ENCODE peak calls at places on chromosomes 12 and 14, in four cellular contexts. X is GM12878, E is K562, H is endothelial cell of umbilical vein. F is an unnamed sample.

GRCh38 chr12:57119694-57120093 is 8.5 kb upstream of the STAT6 start:
- DNase-seq in E (no peak), H (no peak), X (no peak), F (no peak)

GRCh38 chr14:42222924-42223471 is 616.3 kb downstream of the LRFN5 start:
- DNase-seq in X (peak; percentile 67), E (no peak), H (no peak), F (peak; percentile 83)

GRCh38 chr12:50840809-50841487 is 1.8 kb upstream of the TMPRSS12 start:
- DNase-seq in H (no peak), X (no peak), E (no peak), F (no peak)

GRCh38 chr14:33802737-33803136 is 148.1 kb downstream of the EGLN3 start:
- DNase-seq in H (no peak), X (no peak), E (no peak), F (no peak)

GRCh38 chr14:69828372-69828771 is 31.3 kb upstream of the SLC10A1 start:
- DNase-seq in H (no peak), E (no peak), X (no peak), F (no peak)

GRCh38 chr12:88658009-88658408 is 77.7 kb upstream of the KITLG start:
- DNase-seq in E (no peak), H (no peak), X (no peak), F (no peak)

GRCh38 chr14:40365305-40365704 is 933.1 kb upstream of the FBXO33 start:
- DNase-seq in X (no peak), E (no peak), H (no peak), F (no peak)

GRCh38 chr12:104524433-104524832 is 67.7 kb downstream of the CHST11 start:
- DNase-seq in H (no peak), E (no peak), X (no peak), F (no peak)

GRCh38 chr12:5780536-5780935 is 164.5 kb downstream of the ANO2 start:
- DNase-seq in H (peak; percentile 42), X (no peak), E (no peak), F (no peak)

GRCh38 chr12:115870021-115870420 is 407.5 kb downstream of the MED13L start:
- DNase-seq in X (no peak), E (no peak), H (no peak), F (no peak)

GRCh38 chr12:115869604-115870003 is 407.9 kb downstream of the MED13L start:
- DNase-seq in H (no peak), X (no peak), E (no peak), F (no peak)

GRCh38 chr12:115867854-115868253 is 409.6 kb downstream of the MED13L start:
- DNase-seq in X (no peak), H (no peak), E (no peak), F (no peak)

GRCh38 chr12:115868624-115869023 is 408.9 kb downstream of the MED13L start:
- DNase-seq in H (no peak), E (no peak), X (no peak), F (no peak)

DNA sequence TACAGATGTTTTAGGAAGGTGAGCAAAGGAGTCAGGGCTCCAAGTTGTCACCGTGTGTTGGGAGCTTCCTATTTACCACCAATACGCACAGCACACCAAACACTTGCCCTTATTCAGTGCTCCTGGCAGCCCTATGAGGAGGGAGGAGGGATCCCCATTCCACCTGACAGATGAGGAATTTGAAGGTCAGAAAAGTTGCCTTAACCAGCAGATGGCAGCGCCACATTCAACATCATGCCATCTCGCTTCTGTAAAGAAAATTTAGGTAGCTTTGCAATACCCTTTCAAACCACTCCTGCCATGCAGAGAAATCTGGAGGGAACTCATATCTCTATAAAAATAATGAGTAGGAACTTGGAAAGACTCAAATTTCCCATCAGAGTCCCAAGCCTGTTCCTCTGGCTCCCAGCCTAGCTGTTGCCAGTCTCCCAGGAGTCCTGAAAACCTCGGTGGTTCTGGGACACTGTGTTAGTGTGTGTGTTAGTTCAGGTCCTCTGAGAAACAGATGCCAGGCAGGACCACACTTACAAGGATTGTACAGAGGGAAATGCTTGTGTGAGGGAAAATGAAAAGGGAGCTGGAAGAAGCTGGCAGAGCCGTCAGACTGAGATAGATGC is 410.5 kb downstream of the MED13L start:
- DNase-seq in E (no peak), H (no peak), X (no peak), F (no peak)
- TF ChIP-seq FOS in E (no peak), H (no peak), X (no peak), F (no peak)

DNA sequence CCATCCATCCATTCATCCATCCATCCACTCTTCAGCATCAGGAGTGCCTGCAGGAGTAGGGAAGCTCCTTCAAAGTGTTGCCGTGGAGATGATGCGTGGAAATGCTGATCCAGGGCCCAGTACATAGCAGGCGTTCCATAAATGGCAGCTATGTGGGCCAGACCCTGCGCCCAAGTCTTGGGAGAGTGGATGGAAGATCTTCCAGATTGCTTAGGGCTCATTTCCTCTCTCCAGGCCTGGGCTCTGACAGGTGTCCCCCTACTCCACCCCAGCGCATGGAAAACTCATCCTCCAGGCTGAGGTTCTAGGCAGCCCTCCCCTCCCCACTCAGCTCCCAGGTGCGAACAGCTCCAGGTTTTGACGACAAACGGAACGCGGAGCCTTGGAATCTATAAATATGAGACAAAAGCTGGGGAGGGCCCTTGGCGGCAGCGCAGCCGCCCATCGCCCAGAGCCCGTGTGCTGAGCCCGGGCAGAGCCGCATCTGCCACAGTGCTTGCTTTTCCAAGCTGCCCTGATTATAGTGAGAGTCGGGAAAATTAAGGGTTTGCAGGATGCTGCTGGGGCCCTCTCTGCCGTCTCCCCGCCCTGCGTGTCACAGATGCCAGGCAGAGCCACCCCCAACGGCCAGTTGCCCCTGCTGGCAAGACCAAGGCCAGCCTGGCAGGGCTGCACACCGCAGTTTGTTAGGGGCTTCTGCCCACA is 1.6 kb downstream of the BEGAIN start:
- DNase-seq in E (no peak), X (no peak), H (no peak), F (no peak)
- TF ChIP-seq FOS in E (no peak), X (no peak), H (no peak), F (no peak)

GRCh38 chr12:70919161-70919560 is 1.4 kb downstream of the PTPRR start:
- DNase-seq in E (no peak), H (no peak), X (no peak), F (no peak)

GRCh38 chr12:70920251-70920851 is at the start of gene PTPRR:
- DNase-seq in E (no peak), X (no peak), H (no peak), F (no peak)

GRCh38 chr12:70920891-70921290 is 353 bp upstream of the PTPRR start:
- DNase-seq in X (no peak), H (no peak), E (no peak), F (no peak)

GRCh38 chr12:70918321-70918720 is 2.2 kb downstream of the PTPRR start:
- DNase-seq in X (no peak), H (no peak), E (no peak), F (no peak)

GRCh38 chr12:70919597-70920035 is 922 bp downstream of the PTPRR start:
- DNase-seq in X (no peak), E (no peak), H (no peak), F (no peak)
- TF ChIP-seq FOS in X (no peak), E (no peak), H (no peak), F (no peak)

DNA sequence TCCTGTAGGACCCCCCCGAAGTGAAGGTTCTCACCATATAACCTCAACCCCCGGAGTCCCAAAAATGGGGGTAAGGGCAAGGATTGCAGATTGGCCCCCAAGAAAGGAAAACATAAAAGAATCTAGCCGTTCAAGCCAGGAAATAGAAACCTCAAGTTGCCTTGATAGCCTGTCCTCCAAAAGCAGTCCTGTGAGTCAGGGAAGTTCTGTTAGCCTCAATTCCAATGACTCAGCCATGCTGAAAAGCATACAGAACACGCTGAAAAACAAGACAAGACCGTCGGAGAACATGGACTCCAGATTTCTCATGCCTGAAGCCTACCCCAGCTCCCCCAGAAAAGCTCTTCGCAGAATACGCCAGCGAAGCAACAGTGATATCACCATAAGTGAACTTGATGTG is 344.2 kb upstream of the RGS6 start:
- DNase-seq in X (no peak), E (no peak), H (no peak), F (peak; percentile 89)
- TF ChIP-seq FOS in X (no peak), E (no peak), H (no peak), F (peak; percentile 70)